ENCODE peak calls at places on chromosomes 13 and 19, in six cellular contexts. F, J, A, M, Y and R are unnamed samples.
A peak's percentile ranks its signal among the peaks of the same experiment; 100 is the strongest.

GRCh38 chr13:32624441-32624840 is 38.2 kb downstream of the PDS5B start:
- DNase-seq in F (no peak), J (no peak), A (no peak), M (peak; percentile 12), Y (no peak), R (no peak)

GRCh38 chr19:10431254-10431942 is 11.1 kb downstream of the PDE4A start:
- DNase-seq in F (no peak), J (no peak), A (no peak), M (no peak), Y (no peak), R (no peak)

GRCh38 chr19:6020972-6021805 is 43.2 kb upstream of the RANBP3 start:
- DNase-seq in F (no peak), J (peak; percentile 16), A (no peak), M (no peak), Y (no peak), R (no peak)

GRCh38 chr13:114079601-114080536 is 52.6 kb downstream of the RASA3 start:
- DNase-seq in F (no peak), J (peak; percentile 18), A (no peak), M (no peak), Y (peak; percentile 27), R (no peak)

GRCh38 chr13:48976677-48977625 is 1.2 kb downstream of the FNDC3A start:
- DNase-seq in F (no peak), J (no peak), A (peak; percentile 3), M (peak; percentile 20), Y (peak; percentile 45), R (no peak)

GRCh38 chr13:48236528-48237353 is 3.7 kb downstream of the ITM2B start:
- DNase-seq in F (no peak), J (no peak), A (no peak), M (peak; percentile 81), Y (no peak), R (no peak)

GRCh38 chr13:23372264-23372905 is 61.1 kb downstream of the SACS start:
- DNase-seq in F (no peak), J (no peak), A (no peak), M (peak; percentile 82), Y (no peak), R (no peak)

GRCh38 chr13:113976711-113977684 is 3.1 kb upstream of the C13orf46 start:
- DNase-seq in F (no peak), J (peak; percentile 18), A (peak; percentile 29), M (peak; percentile 78), Y (no peak), R (peak; percentile 55)

GRCh38 chr13:112250788-112251445 is 125.2 kb upstream of the SPACA7 start:
- DNase-seq in F (no peak), J (no peak), A (no peak), M (no peak), Y (no peak), R (no peak)

GRCh38 chr19:31386806-31387205 is 37.6 kb upstream of the TSHZ3 start:
- DNase-seq in F (no peak), J (no peak), A (no peak), M (no peak), Y (no peak), R (no peak)

GRCh38 chr19:1864480-1865171 is 1.2 kb upstream of the KLF16 start:
- DNase-seq in F (no peak), J (peak; percentile 84), A (peak; percentile 72), M (peak; percentile 54), Y (no peak), R (peak; percentile 85)

GRCh38 chr19:50239916-50240585 is 36.6 kb downstream of the MYH14 start:
- DNase-seq in F (no peak), J (no peak), A (no peak), M (no peak), Y (no peak), R (no peak)

GRCh38 chr13:25945596-25945995 is 106.2 kb downstream of the SHISA2 start:
- DNase-seq in F (no peak), J (no peak), A (no peak), M (peak; percentile 8), Y (no peak), R (no peak)

GRCh38 chr19:41298327-41298964 is 11.5 kb upstream of the CCDC97 start:
- DNase-seq in F (peak; percentile 35), J (peak; percentile 87), A (no peak), M (peak; percentile 74), Y (no peak), R (peak; percentile 42)